ENCODE peak calls at places on chromosome 21, in eight cellular contexts. D, K, Z, L, M, N, P and V are unnamed samples.

GRCh38 chr21:45528028-45528705 is 14.1 kb downstream of the SLC19A1 start:
- DNase-seq in K (no peak), N (no peak), Z (no peak), P (no peak), L (no peak), D (no peak), M (no peak), V (no peak)

GRCh38 chr21:38533887-38534286 is 35.6 kb upstream of the ERG start:
- DNase-seq in K (no peak), L (no peak), Z (peak), N (no peak), P (peak), D (no peak), M (no peak), V (peak)

GRCh38 chr21:36104306-36105300 is 30.3 kb upstream of the CBR3 start:
- DNase-seq in K (peak), Z (peak), L (no peak), D (no peak), P (no peak), M (peak), N (peak), V (peak)

GRCh38 chr21:41045534-41046268 is 122.3 kb upstream of the BACE2 start:
- DNase-seq in Z (no peak), L (no peak), D (no peak), M (no peak), N (no peak), K (peak), P (peak), V (no peak)

GRCh38 chr21:34190576-34191301 is 117.4 kb downstream of the MRPS6 start:
- DNase-seq in L (no peak), P (no peak), Z (no peak), D (no peak), N (no peak), M (no peak), K (no peak), V (no peak)

GRCh38 chr21:35258521-35258920 is 209.4 kb upstream of the RUNX1 start:
- DNase-seq in D (no peak), K (no peak), N (no peak), P (no peak), Z (no peak), M (no peak), L (no peak), V (no peak)

GRCh38 chr21:25039461-25040380 is 567.6 kb downstream of the MRPL39 start:
- DNase-seq in Z (no peak), N (no peak), L (no peak), D (no peak), K (peak), M (peak), P (peak), V (no peak)

GRCh38 chr21:42258150-42258884 is 39.4 kb downstream of the ABCG1 start:
- DNase-seq in M (peak), L (peak), D (no peak), Z (peak), N (peak), P (peak), K (peak), V (peak)

GRCh38 chr21:38929137-38929536 is 123.4 kb downstream of the ETS2 start:
- DNase-seq in L (no peak), M (no peak), N (no peak), K (no peak), D (no peak), P (no peak), Z (no peak), V (no peak)

GRCh38 chr21:41583274-41583790 is 75.4 kb upstream of the TMPRSS2 start:
- DNase-seq in L (no peak), D (no peak), Z (no peak), P (no peak), K (no peak), M (no peak), N (no peak), V (no peak)

GRCh38 chr21:15552914-15553491 is 176.8 kb upstream of the USP25 start:
- DNase-seq in L (no peak), Z (peak), N (peak), K (no peak), M (peak), P (peak), D (no peak), V (peak)

GRCh38 chr21:25999935-26000582 is 170.5 kb downstream of the APP start:
- DNase-seq in N (no peak), Z (no peak), K (no peak), D (no peak), P (no peak), M (no peak), L (no peak), V (no peak)

GRCh38 chr21:45013271-45013841 is 61.0 kb upstream of the ADARB1 start:
- DNase-seq in K (no peak), L (no peak), M (no peak), D (no peak), N (no peak), P (no peak), Z (no peak), V (no peak)

GRCh38 chr21:25636727-25637126 is 2.3 kb upstream of the JAM2 start:
- DNase-seq in D (no peak), M (peak), L (no peak), N (no peak), K (no peak), P (no peak), Z (no peak), V (no peak)

GRCh38 chr21:14480601-14481000 is 65.5 kb downstream of the SAMSN1 start:
- DNase-seq in Z (peak), K (no peak), D (no peak), L (no peak), P (no peak), M (peak), N (peak), V (no peak)

GRCh38 chr21:46122241-46122671 is 24.3 kb downstream of the COL6A2 start:
- DNase-seq in P (no peak), N (peak), M (peak), Z (peak), K (no peak), L (peak), D (no peak), V (no peak)

GRCh38 chr21:25582888-25583287 is 24.4 kb downstream of the MRPL39 start:
- DNase-seq in N (no peak), Z (no peak), K (no peak), D (no peak), L (no peak), P (no peak), M (no peak), V (no peak)

GRCh38 chr21:34705032-34705431 is 36.2 kb downstream of the CLIC6 start:
- DNase-seq in M (peak), D (no peak), P (no peak), N (no peak), Z (no peak), K (no peak), L (no peak), V (no peak)

GRCh38 chr21:37636152-37636860 is 269.7 kb downstream of the DYRK1A start:
- DNase-seq in P (no peak), K (no peak), D (peak), L (no peak), Z (peak), M (peak), N (peak), V (peak)

GRCh38 chr21:29638761-29639327 is 301.0 kb downstream of the GRIK1 start:
- DNase-seq in P (no peak), N (no peak), D (no peak), Z (no peak), L (no peak), K (no peak), M (no peak), V (no peak)

GRCh38 chr21:38170283-38170682 is 86.5 kb upstream of the KCNJ15 start:
- DNase-seq in P (peak), M (peak), Z (peak), D (no peak), K (no peak), L (no peak), N (peak), V (no peak)

GRCh38 chr21:15010645-15011044 is 54.2 kb downstream of the NRIP1 start:
- DNase-seq in N (no peak), L (no peak), D (no peak), Z (no peak), P (no peak), M (no peak), K (no peak), V (no peak)

GRCh38 chr21:28337319-28337718 is 655.4 kb downstream of the LTN1 start:
- DNase-seq in N (peak), L (no peak), K (no peak), M (peak), D (no peak), Z (peak), P (peak), V (peak)

GRCh38 chr21:10521091-10521598 is at the start of gene TPTE:
- DNase-seq in M (no peak), D (no peak), N (no peak), L (no peak), P (no peak), K (no peak), Z (no peak), V (no peak)

GRCh38 chr21:36813071-36813470 is 114.2 kb downstream of the SIM2 start:
- DNase-seq in Z (peak), P (no peak), L (no peak), K (no peak), M (no peak), N (no peak), D (no peak), V (peak)

GRCh38 chr21:46509760-46510159 is 51.1 kb downstream of the DIP2A start:
- DNase-seq in M (peak), L (no peak), Z (no peak), K (no peak), D (no peak), P (no peak), N (peak), V (no peak)

GRCh38 chr21:27104749-27105439 is 138.0 kb upstream of the ADAMTS5 start:
- DNase-seq in P (no peak), N (peak), Z (peak), D (no peak), L (no peak), K (no peak), M (peak), V (peak)

GRCh38 chr21:33434770-33435360 is 31.7 kb downstream of the IFNGR2 start:
- DNase-seq in K (no peak), Z (peak), N (peak), P (peak), M (peak), D (peak), L (peak), V (peak)

GRCh38 chr21:35375115-35375514 is 326.0 kb upstream of the RUNX1 start:
- DNase-seq in M (peak), D (no peak), P (no peak), L (no peak), N (peak), Z (peak), K (no peak), V (peak)

GRCh38 chr21:29777155-29777554 is 162.6 kb downstream of the GRIK1 start:
- DNase-seq in K (no peak), D (no peak), N (no peak), M (no peak), L (no peak), Z (no peak), P (no peak), V (no peak)

GRCh38 chr21:16514316-16514715 is 784.5 kb downstream of the USP25 start:
- DNase-seq in D (no peak), K (no peak), N (peak), Z (peak), M (peak), P (no peak), L (no peak), V (no peak)